ENCODE peak calls at places on chromosomes 7 and 10, in six cellular contexts. G is NCI-H1105; L is nucleus accumbens; D is cardiac muscle cell; W is activated CD8-positive, alpha-beta memory T cell treated with anti-CD3 and anti-CD28 coated beads for 1 hour; M is NCI-H1436. N is an unnamed sample.
A peak's percentile ranks its signal among the peaks of the same experiment; 100 is the strongest.

GRCh38 chr7:133645870-133646492 is 393.1 kb downstream of the EXOC4 start:
- DNase-seq in W (no peak), G (no peak), D (no peak), L (no peak), M (no peak), N (no peak)

GRCh38 chr7:26060713-26061339 is 91.2 kb upstream of the NFE2L3 start:
- DNase-seq in M (no peak), W (no peak), L (no peak), D (no peak), G (peak; percentile 74), N (no peak)

GRCh38 chr10:127694580-127695193 is 42.3 kb upstream of the FOXI2 start:
- DNase-seq in G (no peak), M (peak; percentile 4), D (peak; percentile 44), L (peak; percentile 3), W (no peak), N (no peak)

GRCh38 chr10:69359089-69360025 is 57.4 kb downstream of the TACR2 start:
- DNase-seq in M (no peak), G (no peak), D (peak; percentile 19), W (no peak), L (no peak), N (no peak)

GRCh38 chr7:91164531-91164930 is 99.7 kb upstream of the FZD1 start:
- DNase-seq in W (no peak), D (no peak), M (no peak), L (no peak), G (no peak), N (no peak)

GRCh38 chr10:71136036-71136690 is 76.2 kb upstream of the UNC5B start:
- DNase-seq in L (no peak), G (no peak), M (no peak), W (no peak), D (no peak), N (no peak)

GRCh38 chr7:122268101-122268500 is 36.4 kb downstream of the FEZF1 start:
- DNase-seq in G (no peak), L (no peak), M (peak; percentile 52), W (no peak), D (peak; percentile 59), N (no peak)

GRCh38 chr10:97518601-97519043 is 19.9 kb downstream of the UBTD1 start:
- DNase-seq in L (no peak), M (no peak), W (no peak), G (no peak), D (no peak), N (no peak)

GRCh38 chr7:27202018-27202740 is 2.3 kb upstream of the HOXA13 start:
- DNase-seq in G (no peak), M (no peak), L (no peak), D (no peak), W (no peak), N (no peak)

GRCh38 chr7:87818336-87818735 is 57.8 kb downstream of the SLC25A40 start:
- DNase-seq in D (no peak), L (no peak), M (no peak), W (no peak), G (no peak), N (no peak)

GRCh38 chr7:151632750-151633515 is 113.2 kb upstream of the RHEB start:
- DNase-seq in M (no peak), W (no peak), G (no peak), D (no peak), L (peak; percentile 29), N (no peak)

GRCh38 chr7:38274927-38275326 is 1.5 kb upstream of the TARP start:
- DNase-seq in G (no peak), D (no peak), L (no peak), W (no peak), M (no peak), N (no peak)

GRCh38 chr10:129764011-129764900 is 199.8 kb downstream of the EBF3 start:
- DNase-seq in M (no peak), L (no peak), W (no peak), D (no peak), G (no peak), N (no peak)

GRCh38 chr10:78302739-78302988 is 269.0 kb downstream of the RPS24 start:
- DNase-seq in L (no peak), M (peak; percentile 70), G (no peak), D (no peak), W (no peak), N (no peak)

GRCh38 chr10:88858493-88858892 is 6.8 kb upstream of the ANKRD22 start:
- DNase-seq in M (no peak), G (no peak), W (no peak), D (no peak), L (no peak), N (no peak)

GRCh38 chr10:14821635-14822375 is 16.0 kb downstream of the CDNF start:
- DNase-seq in D (no peak), W (no peak), M (no peak), G (no peak), L (no peak), N (no peak)

GRCh38 chr7:3089493-3089892 is 45.8 kb upstream of the CARD11 start:
- DNase-seq in M (peak; percentile 6), D (peak; percentile 31), W (no peak), L (no peak), G (no peak), N (no peak)

GRCh38 chr7:108415821-108416536 is 40.3 kb downstream of the NRCAM start:
- DNase-seq in M (peak; percentile 37), D (no peak), L (peak; percentile 10), W (no peak), G (peak; percentile 53), N (peak; percentile 16)

GRCh38 chr7:127392182-127392565 is 334 bp downstream of the ZNF800 start:
- DNase-seq in W (peak; percentile 18), G (no peak), L (peak; percentile 60), D (peak; percentile 74), M (peak; percentile 24), N (no peak)

GRCh38 chr10:475709-476457 is 213.6 kb downstream of the DIP2C start:
- DNase-seq in L (no peak), W (no peak), M (peak; percentile 18), G (no peak), D (no peak), N (no peak)